ENCODE peak calls at places on chromosomes 5 and 9, in six cellular contexts. One of them, this sample, is unnamed.
A peak's percentile ranks its signal among the peaks of the same experiment; 100 is the strongest.

GRCh38 chr5:40616791-40617190 is 62.9 kb upstream of the PTGER4 start:
- DNase-seq in brain microvascular endothelial cell: no peak
- DNase-seq in GM23338: no peak
- DNase-seq in astrocyte of the spinal cord: no peak
- DNase-seq in progenitor cell of endocrine pancreas: no peak
- DNase-seq in CD4-positive, alpha-beta T cell: no peak
- DNase-seq in this sample: no peak

GRCh38 chr5:62134811-62135210 is 171.2 kb upstream of the KIF2A start:
- DNase-seq in brain microvascular endothelial cell: no peak
- DNase-seq in GM23338: no peak
- DNase-seq in astrocyte of the spinal cord: no peak
- DNase-seq in progenitor cell of endocrine pancreas: no peak
- DNase-seq in CD4-positive, alpha-beta T cell: no peak
- DNase-seq in this sample: peak; percentile 18

GRCh38 chr9:112408819-112409218 is 28.9 kb downstream of the HSDL2 start:
- DNase-seq in brain microvascular endothelial cell: no peak
- DNase-seq in GM23338: no peak
- DNase-seq in astrocyte of the spinal cord: no peak
- DNase-seq in progenitor cell of endocrine pancreas: no peak
- DNase-seq in CD4-positive, alpha-beta T cell: no peak
- DNase-seq in this sample: no peak

GRCh38 chr9:72656021-72656420 is 134.6 kb downstream of the TMC1 start:
- DNase-seq in brain microvascular endothelial cell: no peak
- DNase-seq in GM23338: no peak
- DNase-seq in astrocyte of the spinal cord: no peak
- DNase-seq in progenitor cell of endocrine pancreas: no peak
- DNase-seq in CD4-positive, alpha-beta T cell: no peak
- DNase-seq in this sample: no peak

GRCh38 chr5:180649297-180650039 is at the start of gene FLT4:
- DNase-seq in brain microvascular endothelial cell: no peak
- DNase-seq in GM23338: peak; percentile 56
- DNase-seq in astrocyte of the spinal cord: no peak
- DNase-seq in progenitor cell of endocrine pancreas: no peak
- DNase-seq in CD4-positive, alpha-beta T cell: no peak
- DNase-seq in this sample: no peak

GRCh38 chr9:127953768-127954505 is 16.3 kb upstream of the DPM2 start:
- DNase-seq in brain microvascular endothelial cell: no peak
- DNase-seq in GM23338: no peak
- DNase-seq in astrocyte of the spinal cord: no peak
- DNase-seq in progenitor cell of endocrine pancreas: no peak
- DNase-seq in CD4-positive, alpha-beta T cell: no peak
- DNase-seq in this sample: no peak

GRCh38 chr9:110282023-110282766 is 25.9 kb upstream of the TXN start:
- DNase-seq in brain microvascular endothelial cell: no peak
- DNase-seq in GM23338: no peak
- DNase-seq in astrocyte of the spinal cord: peak; percentile 10
- DNase-seq in progenitor cell of endocrine pancreas: no peak
- DNase-seq in CD4-positive, alpha-beta T cell: no peak
- DNase-seq in this sample: no peak

GRCh38 chr9:136962701-136963248 is 10.7 kb downstream of the LCN12 start:
- DNase-seq in brain microvascular endothelial cell: no peak
- DNase-seq in GM23338: no peak
- DNase-seq in astrocyte of the spinal cord: no peak
- DNase-seq in progenitor cell of endocrine pancreas: no peak
- DNase-seq in CD4-positive, alpha-beta T cell: no peak
- DNase-seq in this sample: no peak

GRCh38 chr9:130320697-130321080 is 55.1 kb downstream of the HMCN2 start:
- DNase-seq in brain microvascular endothelial cell: no peak
- DNase-seq in GM23338: peak; percentile 75
- DNase-seq in astrocyte of the spinal cord: no peak
- DNase-seq in progenitor cell of endocrine pancreas: no peak
- DNase-seq in CD4-positive, alpha-beta T cell: no peak
- DNase-seq in this sample: peak; percentile 31

GRCh38 chr5:34656001-34656699 is at the start of gene RAI14:
- DNase-seq in brain microvascular endothelial cell: peak; percentile 75
- DNase-seq in GM23338: peak; percentile 87
- DNase-seq in astrocyte of the spinal cord: peak; percentile 89
- DNase-seq in progenitor cell of endocrine pancreas: peak; percentile 67
- DNase-seq in CD4-positive, alpha-beta T cell: no peak
- DNase-seq in this sample: peak; percentile 74

GRCh38 chr9:19156026-19156474 is 28.8 kb upstream of the PLIN2 start:
- DNase-seq in brain microvascular endothelial cell: no peak
- DNase-seq in GM23338: no peak
- DNase-seq in astrocyte of the spinal cord: no peak
- DNase-seq in progenitor cell of endocrine pancreas: no peak
- DNase-seq in CD4-positive, alpha-beta T cell: no peak
- DNase-seq in this sample: no peak

GRCh38 chr5:147699496-147700088 is 82.9 kb downstream of the JAKMIP2 start:
- DNase-seq in brain microvascular endothelial cell: no peak
- DNase-seq in GM23338: no peak
- DNase-seq in astrocyte of the spinal cord: no peak
- DNase-seq in progenitor cell of endocrine pancreas: no peak
- DNase-seq in CD4-positive, alpha-beta T cell: no peak
- DNase-seq in this sample: no peak

GRCh38 chr5:133643365-133643764 is 31.0 kb upstream of the FSTL4 start:
- DNase-seq in brain microvascular endothelial cell: no peak
- DNase-seq in GM23338: no peak
- DNase-seq in astrocyte of the spinal cord: no peak
- DNase-seq in progenitor cell of endocrine pancreas: no peak
- DNase-seq in CD4-positive, alpha-beta T cell: no peak
- DNase-seq in this sample: no peak

GRCh38 chr5:132090107-132090506 is 16.5 kb downstream of the CSF2 start:
- DNase-seq in brain microvascular endothelial cell: peak; percentile 76
- DNase-seq in GM23338: no peak
- DNase-seq in astrocyte of the spinal cord: peak; percentile 93
- DNase-seq in progenitor cell of endocrine pancreas: no peak
- DNase-seq in CD4-positive, alpha-beta T cell: no peak
- DNase-seq in this sample: peak; percentile 99

GRCh38 chr9:85508616-85509015 is 233.1 kb downstream of the AGTPBP1 start:
- DNase-seq in brain microvascular endothelial cell: no peak
- DNase-seq in GM23338: peak; percentile 61
- DNase-seq in astrocyte of the spinal cord: no peak
- DNase-seq in progenitor cell of endocrine pancreas: no peak
- DNase-seq in CD4-positive, alpha-beta T cell: no peak
- DNase-seq in this sample: peak; percentile 59
- TF ChIP-seq CTCF in brain microvascular endothelial cell: peak; percentile 17
- TF ChIP-seq CTCF in GM23338: peak; percentile 54
- TF ChIP-seq CTCF in astrocyte of the spinal cord: no peak
- TF ChIP-seq CTCF in progenitor cell of endocrine pancreas: no peak
- TF ChIP-seq CTCF in CD4-positive, alpha-beta T cell: no peak
- TF ChIP-seq CTCF in this sample: no peak

GRCh38 chr5:138352722-138353549 is 451 bp downstream of the KDM3B start:
- DNase-seq in brain microvascular endothelial cell: peak; percentile 47
- DNase-seq in GM23338: peak; percentile 68
- DNase-seq in astrocyte of the spinal cord: peak; percentile 56
- DNase-seq in progenitor cell of endocrine pancreas: peak; percentile 45
- DNase-seq in CD4-positive, alpha-beta T cell: peak; percentile 68
- DNase-seq in this sample: peak; percentile 72
- TF ChIP-seq CTCF in brain microvascular endothelial cell: peak; percentile 15
- TF ChIP-seq CTCF in GM23338: peak; percentile 24
- TF ChIP-seq CTCF in astrocyte of the spinal cord: peak; percentile 33
- TF ChIP-seq CTCF in progenitor cell of endocrine pancreas: peak; percentile 25
- TF ChIP-seq CTCF in CD4-positive, alpha-beta T cell: peak; percentile 55
- TF ChIP-seq CTCF in this sample: peak; percentile 29

DNA sequence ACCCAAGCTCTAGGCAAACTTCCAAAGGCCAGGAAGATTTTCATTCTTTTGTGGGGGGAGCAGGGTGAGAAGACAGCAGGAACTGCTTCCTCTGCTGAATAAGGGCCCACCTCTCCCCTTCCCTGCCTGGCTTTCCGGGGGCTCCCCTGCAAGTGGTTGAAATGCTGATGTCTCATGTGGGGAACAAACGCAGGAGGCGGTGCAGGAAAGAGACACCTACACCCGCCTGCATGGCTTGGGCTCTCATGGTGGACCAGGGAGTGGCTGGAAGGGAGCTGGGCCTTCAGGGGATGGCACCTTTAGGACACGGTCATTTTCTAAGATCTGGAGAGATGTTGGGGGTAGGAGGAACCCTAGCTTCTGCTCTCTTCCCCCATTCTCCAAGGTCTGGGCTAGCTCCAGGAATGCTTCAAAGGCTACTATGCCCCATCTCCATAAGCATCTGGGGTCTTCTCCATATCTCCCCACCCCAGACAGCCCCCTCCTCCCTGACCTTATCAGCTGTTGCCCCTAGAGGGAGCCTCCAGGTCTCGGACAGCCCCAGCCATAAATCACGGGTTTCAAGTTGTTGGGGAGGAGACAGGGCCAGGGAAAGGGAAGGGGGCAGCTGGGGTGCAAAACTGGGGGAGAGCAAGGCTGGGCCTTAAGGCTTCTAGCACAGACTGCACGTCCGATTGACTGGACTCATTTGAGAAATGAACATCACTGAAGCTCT is 76.6 kb downstream of the PSD2 start:
- DNase-seq in brain microvascular endothelial cell: no peak
- DNase-seq in GM23338: peak; percentile 53
- DNase-seq in astrocyte of the spinal cord: no peak
- DNase-seq in progenitor cell of endocrine pancreas: no peak
- DNase-seq in CD4-positive, alpha-beta T cell: no peak
- DNase-seq in this sample: no peak
- TF ChIP-seq CTCF in brain microvascular endothelial cell: peak; percentile 36
- TF ChIP-seq CTCF in GM23338: peak; percentile 62
- TF ChIP-seq CTCF in astrocyte of the spinal cord: peak; percentile 11
- TF ChIP-seq CTCF in progenitor cell of endocrine pancreas: peak; percentile 16
- TF ChIP-seq CTCF in CD4-positive, alpha-beta T cell: no peak
- TF ChIP-seq CTCF in this sample: no peak

GRCh38 chr9:126146254-126147145 is 180.1 kb upstream of the MVB12B start:
- DNase-seq in brain microvascular endothelial cell: no peak
- DNase-seq in GM23338: peak; percentile 91
- DNase-seq in astrocyte of the spinal cord: no peak
- DNase-seq in progenitor cell of endocrine pancreas: peak; percentile 30
- DNase-seq in CD4-positive, alpha-beta T cell: no peak
- DNase-seq in this sample: peak; percentile 18
- TF ChIP-seq CTCF in brain microvascular endothelial cell: peak; percentile 69
- TF ChIP-seq CTCF in GM23338: peak; percentile 74
- TF ChIP-seq CTCF in astrocyte of the spinal cord: peak; percentile 47
- TF ChIP-seq CTCF in progenitor cell of endocrine pancreas: peak; percentile 67
- TF ChIP-seq CTCF in CD4-positive, alpha-beta T cell: no peak
- TF ChIP-seq CTCF in this sample: no peak

GRCh38 chr5:130871346-130872086 is 293.5 kb downstream of the HINT1 start:
- DNase-seq in brain microvascular endothelial cell: peak; percentile 33
- DNase-seq in GM23338: peak; percentile 70
- DNase-seq in astrocyte of the spinal cord: peak; percentile 20
- DNase-seq in progenitor cell of endocrine pancreas: no peak
- DNase-seq in CD4-positive, alpha-beta T cell: peak; percentile 28
- DNase-seq in this sample: peak; percentile 68
- TF ChIP-seq CTCF in brain microvascular endothelial cell: peak; percentile 66
- TF ChIP-seq CTCF in GM23338: peak; percentile 74
- TF ChIP-seq CTCF in astrocyte of the spinal cord: peak; percentile 61
- TF ChIP-seq CTCF in progenitor cell of endocrine pancreas: peak; percentile 58
- TF ChIP-seq CTCF in CD4-positive, alpha-beta T cell: peak; percentile 77
- TF ChIP-seq CTCF in this sample: peak; percentile 90

GRCh38 chr5:102545175-102545574 is 46.4 kb upstream of the SLCO6A1 start:
- DNase-seq in brain microvascular endothelial cell: peak; percentile 7
- DNase-seq in GM23338: peak; percentile 86
- DNase-seq in astrocyte of the spinal cord: no peak
- DNase-seq in progenitor cell of endocrine pancreas: peak; percentile 26
- DNase-seq in CD4-positive, alpha-beta T cell: no peak
- DNase-seq in this sample: peak; percentile 15
- TF ChIP-seq CTCF in brain microvascular endothelial cell: peak; percentile 69
- TF ChIP-seq CTCF in GM23338: peak; percentile 65
- TF ChIP-seq CTCF in astrocyte of the spinal cord: peak; percentile 38
- TF ChIP-seq CTCF in progenitor cell of endocrine pancreas: peak; percentile 62
- TF ChIP-seq CTCF in CD4-positive, alpha-beta T cell: no peak
- TF ChIP-seq CTCF in this sample: no peak

DNA sequence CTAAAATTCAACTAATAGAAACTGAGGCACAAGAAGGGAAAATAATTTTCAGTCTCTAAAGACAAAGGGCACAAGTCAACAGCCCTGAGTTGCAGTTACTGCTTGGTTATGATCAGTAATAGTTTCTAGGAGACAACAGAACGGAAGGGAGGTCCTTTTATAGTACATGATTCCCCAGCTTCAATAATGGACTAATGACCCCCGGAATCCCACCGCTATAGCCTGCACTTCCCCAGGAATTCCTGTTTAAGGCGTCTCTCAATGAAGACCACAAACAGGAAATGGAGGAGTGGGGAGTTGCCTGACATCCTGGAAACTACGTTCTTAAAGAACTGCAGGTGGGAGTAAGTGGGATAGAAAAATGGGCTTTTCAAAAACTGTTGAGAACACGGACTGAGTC is 60.6 kb downstream of the DIAPH1 start:
- DNase-seq in brain microvascular endothelial cell: no peak
- DNase-seq in GM23338: peak; percentile 48
- DNase-seq in astrocyte of the spinal cord: no peak
- DNase-seq in progenitor cell of endocrine pancreas: no peak
- DNase-seq in CD4-positive, alpha-beta T cell: no peak
- DNase-seq in this sample: peak; percentile 61
- TF ChIP-seq CTCF in brain microvascular endothelial cell: no peak
- TF ChIP-seq CTCF in GM23338: no peak
- TF ChIP-seq CTCF in astrocyte of the spinal cord: no peak
- TF ChIP-seq CTCF in progenitor cell of endocrine pancreas: no peak
- TF ChIP-seq CTCF in CD4-positive, alpha-beta T cell: peak; percentile 22
- TF ChIP-seq CTCF in this sample: no peak

This sample was measured in MCF 10A.